ENCODE peak calls at places on chromosomes 11 and 22, in four cellular contexts. I is mesendoderm, Z is IMR-90, P is H1. C is an unnamed sample.

GRCh38 chr11:1260023-1260501 is 37.2 kb downstream of the MUC5B start:
- DNase-seq in I (peak; percentile 22), P (no peak), Z (no peak), C (peak; percentile 57)

GRCh38 chr11:20342347-20343279 is 20.9 kb upstream of the HTATIP2 start:
- DNase-seq in I (peak; percentile 97), P (peak; percentile 72), Z (no peak), C (peak; percentile 87)

GRCh38 chr22:24325105-24325757 is 54.6 kb downstream of the SPECC1L start:
- DNase-seq in I (peak; percentile 78), P (no peak), Z (peak; percentile 92), C (no peak)

GRCh38 chr22:23522642-23523251 is 57.3 kb downstream of the IGLL1 start:
- DNase-seq in Z (no peak), P (no peak), I (peak; percentile 72), C (no peak)

GRCh38 chr22:21766933-21767462 is 31.4 kb upstream of the YPEL1 start:
- DNase-seq in I (no peak), Z (no peak), P (no peak), C (no peak)

GRCh38 chr11:62552931-62553838 is 6.6 kb upstream of the AHNAK start:
- DNase-seq in P (peak; percentile 82), I (peak; percentile 97), Z (peak; percentile 96), C (peak; percentile 84)

GRCh38 chr11:129639300-129639699 is 176.3 kb upstream of the TMEM45B start:
- DNase-seq in I (no peak), P (no peak), Z (peak; percentile 99), C (no peak)

GRCh38 chr22:38866399-38867123 is 5.5 kb downstream of the CBX6 start:
- DNase-seq in P (peak; percentile 83), Z (no peak), I (peak; percentile 49), C (peak; percentile 93)

GRCh38 chr11:130211781-130212401 is 52.3 kb downstream of the ST14 start:
- DNase-seq in I (no peak), Z (no peak), P (peak; percentile 39), C (peak; percentile 20)

GRCh38 chr11:68584097-68584496 is 100.2 kb upstream of the GAL start:
- DNase-seq in Z (peak; percentile 4), P (peak; percentile 94), I (peak; percentile 86), C (peak; percentile 82)

GRCh38 chr11:14972581-14973490 is 685 bp upstream of the CALCA start:
- DNase-seq in I (peak; percentile 22), Z (no peak), P (no peak), C (peak; percentile 33)

GRCh38 chr11:12376259-12376971 is 956 bp upstream of the PARVA start:
- DNase-seq in I (peak; percentile 23), P (no peak), Z (peak; percentile 91), C (no peak)

GRCh38 chr22:33361581-33361980 is 303.4 kb upstream of the SYN3 start:
- DNase-seq in P (no peak), Z (peak; percentile 39), I (peak; percentile 80), C (no peak)

GRCh38 chr11:116042125-116042524 is 537.9 kb upstream of the CADM1 start:
- DNase-seq in I (no peak), P (no peak), Z (no peak), C (no peak)

GRCh38 chr22:30459206-30460052 is 12.4 kb downstream of the SEC14L3 start:
- DNase-seq in I (no peak), P (peak; percentile 52), Z (peak; percentile 26), C (no peak)

GRCh38 chr11:15117751-15118150 is 3.0 kb downstream of the INSC start:
- DNase-seq in Z (no peak), P (no peak), I (no peak), C (no peak)

GRCh38 chr11:12725047-12725862 is 51.0 kb downstream of the TEAD1 start:
- DNase-seq in Z (no peak), P (peak; percentile 13), I (no peak), C (no peak)

GRCh38 chr22:19291580-19292261 is at the start of gene CLTCL1:
- DNase-seq in P (peak; percentile 92), I (peak; percentile 79), Z (peak; percentile 58), C (peak; percentile 85)
- H3K23ac ChIP-seq in P (no peak within 1 kb of the TSS), I (peak within 1 kb of the TSS; percentile 81), Z (peak within 1 kb of the TSS; percentile 89), C (no peak within 1 kb of the TSS)

GRCh38 chr11:70026012-70026411 is 52.1 kb upstream of the ANO1 start:
- DNase-seq in I (no peak), Z (no peak), P (no peak), C (no peak)

GRCh38 chr11:70026726-70027125 is 51.4 kb upstream of the ANO1 start:
- DNase-seq in Z (no peak), I (no peak), P (peak; percentile 17), C (peak; percentile 4)

GRCh38 chr11:70025308-70025707 is 52.8 kb upstream of the ANO1 start:
- DNase-seq in P (no peak), I (no peak), Z (no peak), C (no peak)

GRCh38 chr11:70024773-70025045 is 53.4 kb upstream of the ANO1 start:
- DNase-seq in I (no peak), P (no peak), Z (no peak), C (peak; percentile 10)

DNA sequence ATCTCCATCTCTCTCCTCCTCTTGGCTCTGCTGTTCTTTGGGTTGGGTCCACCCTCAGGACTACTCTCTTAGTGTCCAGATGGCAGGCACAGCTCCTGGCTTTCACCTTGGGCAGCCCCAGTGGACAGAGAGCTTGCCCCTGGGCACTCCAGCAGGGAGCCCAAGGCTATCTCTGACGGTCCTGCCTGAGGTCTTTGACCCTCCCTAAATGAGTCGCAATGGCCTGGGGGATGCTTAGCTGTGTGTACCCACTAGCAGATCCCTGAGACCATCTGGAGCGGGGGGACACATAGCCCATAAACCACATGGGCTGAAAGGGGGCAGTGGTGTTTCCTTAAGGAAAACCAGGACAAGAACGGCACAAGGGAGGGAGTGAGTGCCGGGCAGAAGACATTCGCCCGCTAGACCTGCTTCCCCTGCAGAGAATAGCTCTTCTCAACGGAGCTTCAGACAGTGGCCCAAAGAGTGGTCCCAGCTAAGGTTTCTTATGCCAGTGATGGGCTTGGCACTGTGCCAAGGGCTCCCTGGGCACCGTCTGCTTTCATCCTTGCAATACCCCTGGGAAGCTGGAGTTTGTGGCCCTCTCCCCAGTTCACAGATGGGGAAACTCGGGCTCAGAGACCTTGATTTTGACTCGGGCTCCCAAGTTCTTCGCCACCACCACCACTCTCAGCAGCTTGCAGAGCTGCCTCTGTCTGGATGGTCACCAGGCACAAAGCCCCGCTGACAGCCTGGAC is 53.9 kb upstream of the ANO1 start:
- DNase-seq in P (no peak), Z (no peak), I (no peak), C (peak; percentile 14)
- H4K5ac ChIP-seq in P (no peak overlapping the region), Z (no peak overlapping the region), I (no peak overlapping the region), C (no peak overlapping the region)

GRCh38 chr11:18780896-18781295 is 10.7 kb downstream of the PTPN5 start:
- DNase-seq in P (no peak), I (no peak), Z (no peak), C (no peak)
- H3K18ac ChIP-seq in P (no peak overlapping the region), I (no peak overlapping the region), Z (no peak overlapping the region), C (no peak overlapping the region)

GRCh38 chr11:76184551-76184993 is 21.7 kb downstream of the WNT11 start:
- DNase-seq in Z (peak; percentile 15), P (no peak), I (peak; percentile 80), C (no peak)
- H3K23ac ChIP-seq in Z (no peak overlapping the region), P (no peak overlapping the region), I (no peak overlapping the region), C (no peak overlapping the region)